ENCODE peak calls at places on chromosomes 16 and 17, in eight cellular contexts. Z is NCI-H226, L is cardiac septum, Q is occipital lobe, H is WTC11, V is T1000, Y is AG08395, J is T-cell. O is an unnamed sample.

GRCh38 chr16:57186630-57187507 is 740 bp downstream of the RSPRY1 start:
- DNase-seq in Z (no peak), Q (no peak), Y (peak), L (no peak), H (no peak), V (peak), J (no peak), O (peak)

GRCh38 chr17:3592216-3592860 is 16.9 kb downstream of the TRPV1 start:
- DNase-seq in Z (no peak), J (no peak), Q (no peak), V (no peak), L (no peak), Y (no peak), H (no peak), O (no peak)

GRCh38 chr17:17822189-17822978 is 14.4 kb downstream of the SREBF1 start:
- DNase-seq in J (no peak), Q (peak), H (no peak), V (no peak), Y (peak), Z (no peak), L (no peak), O (no peak)

GRCh38 chr16:54651851-54652770 is 278.6 kb upstream of the IRX5 start:
- DNase-seq in V (no peak), Z (no peak), J (no peak), H (no peak), Q (no peak), Y (peak), L (no peak), O (no peak)

GRCh38 chr17:81685108-81685507 is 1.3 kb downstream of the HGS start:
- DNase-seq in Q (no peak), V (peak), L (no peak), J (no peak), H (no peak), Y (peak), Z (peak), O (no peak)

GRCh38 chr16:31352344-31353115 is 2.4 kb upstream of the ITGAX start:
- DNase-seq in L (peak), Z (no peak), V (no peak), Y (no peak), Q (no peak), H (no peak), J (no peak), O (no peak)

GRCh38 chr16:74168445-74168844 is 128.2 kb upstream of the PSMD7 start:
- DNase-seq in L (no peak), H (no peak), J (no peak), Y (no peak), V (no peak), Q (no peak), Z (no peak), O (no peak)

GRCh38 chr17:27670791-27671590 is 40.0 kb downstream of the LGALS9 start:
- DNase-seq in J (no peak), Z (no peak), V (no peak), Q (no peak), H (no peak), Y (no peak), L (peak), O (no peak)

GRCh38 chr17:76690596-76691280 is 20.0 kb downstream of the MXRA7 start:
- DNase-seq in L (no peak), H (no peak), Z (no peak), Y (no peak), Q (no peak), J (no peak), V (no peak), O (no peak)

GRCh38 chr16:30066882-30067583 is 1.5 kb downstream of the ALDOA start:
- DNase-seq in L (no peak), Q (no peak), Y (no peak), H (no peak), V (no peak), J (no peak), Z (no peak), O (no peak)

GRCh38 chr17:78448356-78448993 is 70.0 kb downstream of the PGS1 start:
- DNase-seq in Z (no peak), Q (no peak), J (no peak), H (no peak), V (no peak), Y (no peak), L (no peak), O (no peak)

GRCh38 chr16:67910162-67910561 is 17.1 kb downstream of the PSKH1 start:
- DNase-seq in J (no peak), L (no peak), Y (peak), Q (peak), Z (no peak), H (no peak), V (no peak), O (no peak)

GRCh38 chr17:32279933-32280716 is 14.5 kb downstream of the RHBDL3 start:
- DNase-seq in Z (no peak), Q (no peak), L (no peak), Y (no peak), H (peak), J (no peak), V (no peak), O (no peak)

GRCh38 chr17:61578645-61579044 is 12.4 kb downstream of the NACA2 start:
- DNase-seq in J (no peak), H (no peak), V (no peak), L (no peak), Z (no peak), Q (no peak), Y (no peak), O (no peak)

GRCh38 chr17:73759324-73760185 is 115.3 kb upstream of the SDK2 start:
- DNase-seq in H (no peak), Y (no peak), Q (no peak), Z (no peak), V (no peak), L (no peak), J (no peak), O (no peak)

GRCh38 chr17:20085283-20085875 is 76.2 kb downstream of the SPECC1 start:
- DNase-seq in Q (no peak), H (no peak), L (no peak), Y (peak), V (no peak), J (no peak), Z (no peak), O (no peak)

GRCh38 chr17:60107526-60108257 is 29.0 kb upstream of the HEATR6 start:
- DNase-seq in V (no peak), Q (no peak), H (no peak), J (no peak), Z (peak), L (no peak), Y (no peak), O (no peak)

GRCh38 chr17:74430706-74431567 is 951 bp upstream of the GPRC5C start:
- DNase-seq in Q (no peak), Z (peak), J (no peak), V (no peak), L (peak), Y (peak), H (peak), O (peak)

GRCh38 chr16:4591191-4591590 is 23.5 kb downstream of the UBALD1 start:
- DNase-seq in J (no peak), H (no peak), Z (no peak), Y (no peak), L (no peak), Q (no peak), V (no peak), O (no peak)

GRCh38 chr16:83031524-83031923 is 404.8 kb downstream of the CDH13 start:
- DNase-seq in Y (no peak), H (no peak), J (no peak), L (no peak), V (no peak), Z (no peak), Q (no peak), O (no peak)

GRCh38 chr17:41982026-41982989 is 15.7 kb downstream of the CNP start:
- DNase-seq in Q (no peak), J (no peak), V (no peak), H (no peak), Z (no peak), L (no peak), Y (no peak), O (no peak)

GRCh38 chr17:48250949-48251348 is 143.4 kb downstream of the SNX11 start:
- DNase-seq in L (no peak), Q (no peak), H (no peak), J (no peak), V (no peak), Y (no peak), Z (no peak), O (no peak)

GRCh38 chr17:42682400-42683384 is at the start of gene CNTNAP1:
- DNase-seq in J (no peak), V (peak), Q (peak), L (no peak), H (peak), Z (peak), Y (peak), O (peak)

O was measured in mesothelial cell of epicardium.